ENCODE peak calls at places on chromosomes 13 and 19, in ten cellular contexts. L is uterus; P is breast epithelium; J is dorsolateral prefrontal cortex; W is NCI-H1105 treated with DMSO at 0.1 percent for 48 hours; Q is GM20000; E is naive thymus-derived CD8-positive, alpha-beta T cell; Y is Peyer's patch; G is DMS79 treated with DMSO at 0.1 percent for 48 hours; S is EH. V is an unnamed sample.

GRCh38 chr19:12202250-12202649 is 39.4 kb downstream of the ZNF136 start:
- DNase-seq in L (no peak), P (no peak), J (no peak), W (peak), Q (no peak), E (peak), Y (peak), G (no peak), S (no peak), V (no peak)

GRCh38 chr19:872266-872951 is 12.9 kb downstream of the CFD start:
- DNase-seq in L (no peak), P (no peak), J (no peak), W (peak), Q (peak), E (peak), Y (peak), G (no peak), S (peak), V (no peak)

GRCh38 chr13:29924951-29925350 is 74.5 kb upstream of the UBL3 start:
- DNase-seq in L (no peak), P (no peak), J (no peak), W (no peak), Q (no peak), E (no peak), Y (no peak), G (peak), S (no peak), V (no peak)

GRCh38 chr19:53957448-53958167 is 5.1 kb upstream of the CACNG8 start:
- DNase-seq in L (no peak), P (no peak), J (no peak), W (no peak), Q (no peak), E (no peak), Y (no peak), G (no peak), S (no peak), V (no peak)

GRCh38 chr19:30556230-30556711 is 184.1 kb downstream of the ZNF536 start:
- DNase-seq in L (no peak), P (no peak), J (no peak), W (peak), Q (no peak), E (no peak), Y (no peak), G (no peak), S (no peak), V (no peak)

GRCh38 chr19:3056454-3057016 is 5.8 kb downstream of the TLE5 start:
- DNase-seq in L (no peak), P (no peak), J (no peak), W (no peak), Q (no peak), E (no peak), Y (no peak), G (peak), S (no peak), V (no peak)

GRCh38 chr13:36445806-36446423 is 13.6 kb downstream of the CCNA1 start:
- DNase-seq in L (no peak), P (no peak), J (no peak), W (no peak), Q (no peak), E (no peak), Y (no peak), G (no peak), S (no peak), V (no peak)

GRCh38 chr13:49214917-49215376 is 5.2 kb upstream of the MLNR start:
- DNase-seq in L (no peak), P (no peak), J (no peak), W (no peak), Q (peak), E (no peak), Y (peak), G (no peak), S (peak), V (no peak)

GRCh38 chr13:114248011-114248410 is 13.3 kb downstream of the CDC16 start:
- DNase-seq in L (no peak), P (no peak), J (no peak), W (no peak), Q (no peak), E (no peak), Y (no peak), G (no peak), S (peak), V (no peak)

GRCh38 chr19:23832717-23833327 is 74.1 kb upstream of the ZNF681 start:
- DNase-seq in L (no peak), P (no peak), J (no peak), W (no peak), Q (no peak), E (no peak), Y (no peak), G (no peak), S (no peak), V (no peak)

GRCh38 chr19:5719274-5719960 is 529 bp downstream of the LONP1 start:
- DNase-seq in L (no peak), P (peak), J (no peak), W (no peak), Q (no peak), E (peak), Y (no peak), G (no peak), S (peak), V (no peak)

GRCh38 chr19:12786149-12786870 is 5.0 kb upstream of the JUNB start:
- DNase-seq in L (no peak), P (peak), J (peak), W (no peak), Q (peak), E (no peak), Y (peak), G (no peak), S (no peak), V (peak)

GRCh38 chr13:32256243-32256642 is 58.9 kb downstream of the ZAR1L start:
- DNase-seq in L (no peak), P (no peak), J (no peak), W (no peak), Q (no peak), E (no peak), Y (no peak), G (no peak), S (no peak), V (no peak)

GRCh38 chr13:114115191-114115671 is 17.2 kb downstream of the RASA3 start:
- DNase-seq in L (peak), P (no peak), J (no peak), W (no peak), Q (no peak), E (no peak), Y (peak), G (no peak), S (peak), V (peak)

GRCh38 chr19:11191273-11191755 is 6.0 kb downstream of the KANK2 start:
- DNase-seq in L (peak), P (no peak), J (no peak), W (no peak), Q (no peak), E (no peak), Y (no peak), G (no peak), S (peak), V (peak)

GRCh38 chr19:38039966-38040365 is 133.0 kb downstream of the SIPA1L3 start:
- DNase-seq in L (no peak), P (no peak), J (no peak), W (no peak), Q (no peak), E (no peak), Y (no peak), G (no peak), S (peak), V (no peak)

GRCh38 chr19:407501-408440 is 1.2 kb downstream of the C2CD4C start:
- DNase-seq in L (no peak), P (no peak), J (peak), W (no peak), Q (peak), E (no peak), Y (no peak), G (no peak), S (no peak), V (no peak)

GRCh38 chr13:50910483-50910805 is 853 bp downstream of the RNASEH2B start:
- DNase-seq in L (peak), P (no peak), J (no peak), W (peak), Q (no peak), E (no peak), Y (peak), G (peak), S (peak), V (peak)

GRCh38 chr13:109783447-109783814 is 3.0 kb downstream of the IRS2 start:
- DNase-seq in L (no peak), P (no peak), J (no peak), W (no peak), Q (peak), E (no peak), Y (no peak), G (no peak), S (no peak), V (no peak)

GRCh38 chr19:2724148-2724557 is 3.0 kb upstream of the DIRAS1 start:
- DNase-seq in L (no peak), P (no peak), J (no peak), W (no peak), Q (no peak), E (no peak), Y (no peak), G (no peak), S (no peak), V (no peak)

GRCh38 chr13:97288486-97288900 is 66.4 kb downstream of the MBNL2 start:
- DNase-seq in L (no peak), P (no peak), J (no peak), W (no peak), Q (no peak), E (no peak), Y (no peak), G (no peak), S (no peak), V (no peak)

GRCh38 chr13:63208811-63209210 is 1793.2 kb upstream of the PCDH20 start:
- DNase-seq in L (no peak), P (no peak), J (no peak), W (no peak), Q (no peak), E (no peak), Y (no peak), G (no peak), S (peak), V (no peak)

GRCh38 chr13:44420376-44421220 is 47.0 kb downstream of the SERP2 start:
- DNase-seq in L (no peak), P (no peak), J (no peak), W (no peak), Q (no peak), E (no peak), Y (no peak), G (no peak), S (no peak), V (no peak)

GRCh38 chr19:17734146-17734545 is 14.9 kb downstream of the MAP1S start:
- DNase-seq in L (no peak), P (no peak), J (no peak), W (no peak), Q (no peak), E (no peak), Y (no peak), G (no peak), S (no peak), V (no peak)

GRCh38 chr19:1264801-1265610 is 4.1 kb upstream of the CIRBP start:
- DNase-seq in L (peak), P (peak), J (no peak), W (no peak), Q (no peak), E (no peak), Y (peak), G (no peak), S (peak), V (peak)

GRCh38 chr13:28357846-28358496 is 137.0 kb downstream of the FLT1 start:
- DNase-seq in L (no peak), P (no peak), J (no peak), W (no peak), Q (no peak), E (no peak), Y (no peak), G (no peak), S (peak), V (no peak)

GRCh38 chr19:50626796-50627195 is 12.9 kb downstream of the SYT3 start:
- DNase-seq in L (no peak), P (no peak), J (no peak), W (no peak), Q (no peak), E (no peak), Y (no peak), G (no peak), S (no peak), V (no peak)

GRCh38 chr13:50617134-50617721 is 226.3 kb downstream of the DLEU7 start:
- DNase-seq in L (no peak), P (no peak), J (no peak), W (no peak), Q (no peak), E (no peak), Y (no peak), G (no peak), S (peak), V (no peak)

GRCh38 chr19:13633109-13633508 is 126.8 kb upstream of the CACNA1A start:
- DNase-seq in L (no peak), P (no peak), J (no peak), W (peak), Q (no peak), E (no peak), Y (no peak), G (peak), S (peak), V (no peak)

GRCh38 chr19:50492303-50493052 is 15.8 kb upstream of the GARIN5A start:
- DNase-seq in L (peak), P (no peak), J (peak), W (no peak), Q (no peak), E (no peak), Y (no peak), G (no peak), S (no peak), V (peak)

GRCh38 chr19:47719047-47719885 is 6.0 kb downstream of the EHD2 start:
- DNase-seq in L (peak), P (peak), J (peak), W (no peak), Q (no peak), E (no peak), Y (peak), G (no peak), S (peak), V (peak)

GRCh38 chr19:6108721-6109633 is 1.3 kb downstream of the RFX2 start:
- DNase-seq in L (peak), P (peak), J (no peak), W (peak), Q (peak), E (peak), Y (peak), G (peak), S (peak), V (peak)

GRCh38 chr19:15613338-15613737 is 1.7 kb upstream of the CYP4F8 start:
- DNase-seq in L (no peak), P (no peak), J (no peak), W (no peak), Q (no peak), E (no peak), Y (no peak), G (no peak), S (no peak), V (no peak)

GRCh38 chr19:49403404-49404187 is 15.5 kb downstream of the KASH5 start:
- DNase-seq in L (no peak), P (no peak), J (no peak), W (peak), Q (no peak), E (no peak), Y (no peak), G (peak), S (no peak), V (no peak)

GRCh38 chr19:17834350-17835181 is 13.2 kb downstream of the JAK3 start:
- DNase-seq in L (no peak), P (no peak), J (no peak), W (no peak), Q (no peak), E (no peak), Y (no peak), G (no peak), S (peak), V (no peak)

GRCh38 chr13:91406619-91407018 is 8.2 kb downstream of the GPC5 start:
- DNase-seq in L (no peak), P (no peak), J (no peak), W (peak), Q (peak), E (no peak), Y (no peak), G (no peak), S (peak), V (no peak)

GRCh38 chr13:67131393-67131792 is 98.7 kb downstream of the PCDH9 start:
- DNase-seq in L (no peak), P (no peak), J (no peak), W (no peak), Q (no peak), E (no peak), Y (no peak), G (no peak), S (no peak), V (no peak)

GRCh38 chr19:8517551-8518442 is 3.8 kb upstream of the ZNF414 start:
- DNase-seq in L (no peak), P (no peak), J (no peak), W (no peak), Q (no peak), E (peak), Y (peak), G (no peak), S (peak), V (no peak)

GRCh38 chr13:97307882-97308624 is 85.9 kb downstream of the MBNL2 start:
- DNase-seq in L (no peak), P (peak), J (peak), W (no peak), Q (no peak), E (no peak), Y (no peak), G (no peak), S (peak), V (no peak)

GRCh38 chr13:93079294-93079693 is 147.3 kb upstream of the GPC6 start:
- DNase-seq in L (no peak), P (no peak), J (no peak), W (peak), Q (no peak), E (no peak), Y (no peak), G (peak), S (no peak), V (no peak)

V was measured in sigmoid colon.